ENCODE peak calls at places on chromosomes 3 and 15, in six cellular contexts. One of them, this sample, is unnamed.

GRCh38 chr3:144364797-144365196 is 393.2 kb downstream of the DIPK2A start:
- DNase-seq in GM12878: no peak
- DNase-seq in HL-60: no peak
- DNase-seq in sigmoid colon: no peak
- DNase-seq in HCT116: no peak
- DNase-seq in stomach: no peak
- DNase-seq in this sample: no peak

GRCh38 chr3:60770532-60770931 is 480.7 kb downstream of the FHIT start:
- DNase-seq in GM12878: no peak
- DNase-seq in HL-60: no peak
- DNase-seq in sigmoid colon: no peak
- DNase-seq in HCT116: no peak
- DNase-seq in stomach: no peak
- DNase-seq in this sample: peak

GRCh38 chr3:187828571-187829452 is 83.5 kb upstream of the BCL6 start:
- DNase-seq in GM12878: peak
- DNase-seq in HL-60: no peak
- DNase-seq in sigmoid colon: no peak
- DNase-seq in HCT116: no peak
- DNase-seq in stomach: no peak
- DNase-seq in this sample: no peak

GRCh38 chr3:147943265-147943945 is 534.2 kb downstream of the ZIC1 start:
- DNase-seq in GM12878: no peak
- DNase-seq in HL-60: no peak
- DNase-seq in sigmoid colon: no peak
- DNase-seq in HCT116: peak
- DNase-seq in stomach: no peak
- DNase-seq in this sample: no peak

GRCh38 chr3:188904670-188905069 is 267.1 kb upstream of the TPRG1 start:
- DNase-seq in GM12878: no peak
- DNase-seq in HL-60: no peak
- DNase-seq in sigmoid colon: no peak
- DNase-seq in HCT116: no peak
- DNase-seq in stomach: no peak
- DNase-seq in this sample: no peak

GRCh38 chr3:172666873-172667694 is 43.8 kb downstream of the NCEH1 start:
- DNase-seq in GM12878: no peak
- DNase-seq in HL-60: peak
- DNase-seq in sigmoid colon: peak
- DNase-seq in HCT116: peak
- DNase-seq in stomach: peak
- DNase-seq in this sample: peak

GRCh38 chr3:17833786-17834559 is 91.5 kb upstream of the TBC1D5 start:
- DNase-seq in GM12878: no peak
- DNase-seq in HL-60: no peak
- DNase-seq in sigmoid colon: no peak
- DNase-seq in HCT116: no peak
- DNase-seq in stomach: no peak
- DNase-seq in this sample: no peak

GRCh38 chr3:50529996-50530706 is 26.7 kb upstream of the CACNA2D2 start:
- DNase-seq in GM12878: no peak
- DNase-seq in HL-60: no peak
- DNase-seq in sigmoid colon: no peak
- DNase-seq in HCT116: no peak
- DNase-seq in stomach: no peak
- DNase-seq in this sample: no peak

GRCh38 chr3:101081990-101082389 is 88.8 kb upstream of the ABI3BP start:
- DNase-seq in GM12878: no peak
- DNase-seq in HL-60: no peak
- DNase-seq in sigmoid colon: no peak
- DNase-seq in HCT116: no peak
- DNase-seq in stomach: no peak
- DNase-seq in this sample: no peak

GRCh38 chr3:85576801-85577200 is 618.0 kb downstream of the CADM2 start:
- DNase-seq in GM12878: no peak
- DNase-seq in HL-60: no peak
- DNase-seq in sigmoid colon: no peak
- DNase-seq in HCT116: no peak
- DNase-seq in stomach: no peak
- DNase-seq in this sample: no peak

GRCh38 chr3:137121704-137122314 is 164.0 kb downstream of the IL20RB start:
- DNase-seq in GM12878: peak
- DNase-seq in HL-60: no peak
- DNase-seq in sigmoid colon: no peak
- DNase-seq in HCT116: peak
- DNase-seq in stomach: no peak
- DNase-seq in this sample: no peak

GRCh38 chr3:15161113-15161512 is 44.9 kb upstream of the CAPN7 start:
- DNase-seq in GM12878: no peak
- DNase-seq in HL-60: no peak
- DNase-seq in sigmoid colon: no peak
- DNase-seq in HCT116: no peak
- DNase-seq in stomach: no peak
- DNase-seq in this sample: no peak

GRCh38 chr3:189304465-189305341 is 132.9 kb downstream of the TPRG1 start:
- DNase-seq in GM12878: no peak
- DNase-seq in HL-60: no peak
- DNase-seq in sigmoid colon: no peak
- DNase-seq in HCT116: no peak
- DNase-seq in stomach: peak
- DNase-seq in this sample: peak

GRCh38 chr3:128323206-128324081 is 143.2 kb downstream of the DNAJB8 start:
- DNase-seq in GM12878: no peak
- DNase-seq in HL-60: no peak
- DNase-seq in sigmoid colon: peak
- DNase-seq in HCT116: no peak
- DNase-seq in stomach: peak
- DNase-seq in this sample: no peak

GRCh38 chr15:62834686-62835279 is 207.8 kb upstream of the TPM1 start:
- DNase-seq in GM12878: no peak
- DNase-seq in HL-60: no peak
- DNase-seq in sigmoid colon: no peak
- DNase-seq in HCT116: no peak
- DNase-seq in stomach: no peak
- DNase-seq in this sample: no peak

GRCh38 chr15:65521355-65521754 is 3.9 kb upstream of the DPP8 start:
- DNase-seq in GM12878: no peak
- DNase-seq in HL-60: no peak
- DNase-seq in sigmoid colon: no peak
- DNase-seq in HCT116: no peak
- DNase-seq in stomach: no peak
- DNase-seq in this sample: no peak

GRCh38 chr3:69294014-69294771 is 91.7 kb downstream of the FRMD4B start:
- DNase-seq in GM12878: no peak
- DNase-seq in HL-60: no peak
- DNase-seq in sigmoid colon: no peak
- DNase-seq in HCT116: no peak
- DNase-seq in stomach: no peak
- DNase-seq in this sample: no peak

GRCh38 chr15:33111051-33111451 is 83.5 kb downstream of the FMN1 start:
- DNase-seq in GM12878: no peak
- DNase-seq in HL-60: no peak
- DNase-seq in sigmoid colon: no peak
- DNase-seq in HCT116: no peak
- DNase-seq in stomach: no peak
- DNase-seq in this sample: no peak

GRCh38 chr3:141366285-141367037 is 1.8 kb upstream of the ZBTB38 start:
- DNase-seq in GM12878: no peak
- DNase-seq in HL-60: no peak
- DNase-seq in sigmoid colon: peak
- DNase-seq in HCT116: peak
- DNase-seq in stomach: peak
- DNase-seq in this sample: peak

GRCh38 chr15:94327356-94327936 is 96.1 kb downstream of the MCTP2 start:
- DNase-seq in GM12878: no peak
- DNase-seq in HL-60: no peak
- DNase-seq in sigmoid colon: no peak
- DNase-seq in HCT116: peak
- DNase-seq in stomach: no peak
- DNase-seq in this sample: no peak

GRCh38 chr3:139127101-139127500 is 82.4 kb upstream of the PRR23C start:
- DNase-seq in GM12878: no peak
- DNase-seq in HL-60: no peak
- DNase-seq in sigmoid colon: no peak
- DNase-seq in HCT116: no peak
- DNase-seq in stomach: no peak
- DNase-seq in this sample: no peak

GRCh38 chr3:129973853-129974252 is 667 bp upstream of the TRH start:
- DNase-seq in GM12878: no peak
- DNase-seq in HL-60: no peak
- DNase-seq in sigmoid colon: no peak
- DNase-seq in HCT116: no peak
- DNase-seq in stomach: no peak
- DNase-seq in this sample: no peak

GRCh38 chr3:31364188-31364587 is 168.5 kb upstream of the STT3B start:
- DNase-seq in GM12878: no peak
- DNase-seq in HL-60: no peak
- DNase-seq in sigmoid colon: no peak
- DNase-seq in HCT116: no peak
- DNase-seq in stomach: no peak
- DNase-seq in this sample: no peak

DNA sequence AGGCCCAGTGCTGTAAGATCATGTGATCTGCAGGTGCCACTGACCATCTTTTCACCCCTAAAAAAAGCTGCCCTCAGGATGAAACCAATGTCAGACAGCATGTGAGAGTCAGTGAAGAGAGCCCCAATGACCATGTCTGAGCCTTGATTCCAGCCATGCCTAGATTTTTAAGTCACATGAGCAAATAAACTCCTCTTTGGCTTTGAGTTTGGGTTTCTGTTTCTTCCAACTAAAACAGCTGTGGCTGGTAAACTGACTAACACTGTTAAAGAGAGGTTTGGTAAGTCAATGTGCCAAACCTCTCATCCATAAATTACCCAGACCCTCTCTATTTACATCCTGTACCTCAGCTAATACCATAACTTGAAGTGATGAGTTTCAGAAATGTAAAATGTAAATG is 8.3 kb downstream of the MYO5A start:
- DNase-seq in GM12878: no peak
- DNase-seq in HL-60: no peak
- DNase-seq in sigmoid colon: no peak
- DNase-seq in HCT116: no peak
- DNase-seq in stomach: no peak
- DNase-seq in this sample: no peak
- H3K27ac ChIP-seq in GM12878: no peak
- H3K27ac ChIP-seq in HL-60: no peak
- H3K27ac ChIP-seq in sigmoid colon: no peak
- H3K27ac ChIP-seq in HCT116: no peak
- H3K27ac ChIP-seq in stomach: no peak
- H3K27ac ChIP-seq in this sample: no peak

GRCh38 chr15:99436472-99437314 is 129.1 kb upstream of the MEF2A start:
- DNase-seq in GM12878: no peak
- DNase-seq in HL-60: no peak
- DNase-seq in sigmoid colon: peak
- DNase-seq in HCT116: no peak
- DNase-seq in stomach: peak
- DNase-seq in this sample: no peak

GRCh38 chr15:99434506-99435137 is 131.2 kb upstream of the MEF2A start:
- DNase-seq in GM12878: no peak
- DNase-seq in HL-60: no peak
- DNase-seq in sigmoid colon: peak
- DNase-seq in HCT116: no peak
- DNase-seq in stomach: peak
- DNase-seq in this sample: no peak

GRCh38 chr15:99433757-99434211 is 132.0 kb upstream of the MEF2A start:
- DNase-seq in GM12878: no peak
- DNase-seq in HL-60: no peak
- DNase-seq in sigmoid colon: peak
- DNase-seq in HCT116: no peak
- DNase-seq in stomach: peak
- DNase-seq in this sample: no peak

GRCh38 chr15:99435761-99436346 is 129.9 kb upstream of the MEF2A start:
- DNase-seq in GM12878: no peak
- DNase-seq in HL-60: no peak
- DNase-seq in sigmoid colon: peak
- DNase-seq in HCT116: no peak
- DNase-seq in stomach: peak
- DNase-seq in this sample: no peak

GRCh38 chr15:99435138-99435695 is 130.6 kb upstream of the MEF2A start:
- DNase-seq in GM12878: no peak
- DNase-seq in HL-60: no peak
- DNase-seq in sigmoid colon: peak
- DNase-seq in HCT116: no peak
- DNase-seq in stomach: peak
- DNase-seq in this sample: peak
- TF ChIP-seq POLR2AphosphoS5 in GM12878: no peak
- TF ChIP-seq POLR2AphosphoS5 in HL-60: no peak
- TF ChIP-seq POLR2AphosphoS5 in sigmoid colon: no peak
- TF ChIP-seq POLR2AphosphoS5 in HCT116: peak
- TF ChIP-seq POLR2AphosphoS5 in stomach: no peak
- TF ChIP-seq POLR2AphosphoS5 in this sample: peak

GRCh38 chr3:134375542-134376384 is 1.5 kb upstream of the AMOTL2 start:
- DNase-seq in GM12878: no peak
- DNase-seq in HL-60: no peak
- DNase-seq in sigmoid colon: peak
- DNase-seq in HCT116: no peak
- DNase-seq in stomach: no peak
- DNase-seq in this sample: no peak
- H3K4me3 ChIP-seq in GM12878: no peak
- H3K4me3 ChIP-seq in HL-60: no peak
- H3K4me3 ChIP-seq in sigmoid colon: no peak
- H3K4me3 ChIP-seq in HCT116: peak
- H3K4me3 ChIP-seq in stomach: no peak
- H3K4me3 ChIP-seq in this sample: peak

GRCh38 chr15:89554247-89554646 is 21.0 kb upstream of the TICRR start:
- DNase-seq in GM12878: no peak
- DNase-seq in HL-60: no peak
- DNase-seq in sigmoid colon: no peak
- DNase-seq in HCT116: no peak
- DNase-seq in stomach: no peak
- DNase-seq in this sample: no peak

GRCh38 chr15:89553632-89554031 is 21.6 kb upstream of the TICRR start:
- DNase-seq in GM12878: no peak
- DNase-seq in HL-60: no peak
- DNase-seq in sigmoid colon: no peak
- DNase-seq in HCT116: no peak
- DNase-seq in stomach: no peak
- DNase-seq in this sample: no peak

GRCh38 chr15:89555768-89556167 is 19.5 kb upstream of the TICRR start:
- DNase-seq in GM12878: no peak
- DNase-seq in HL-60: no peak
- DNase-seq in sigmoid colon: no peak
- DNase-seq in HCT116: no peak
- DNase-seq in stomach: no peak
- DNase-seq in this sample: no peak

GRCh38 chr15:89551502-89551901 is 23.8 kb upstream of the TICRR start:
- DNase-seq in GM12878: peak
- DNase-seq in HL-60: no peak
- DNase-seq in sigmoid colon: no peak
- DNase-seq in HCT116: no peak
- DNase-seq in stomach: no peak
- DNase-seq in this sample: no peak

DNA sequence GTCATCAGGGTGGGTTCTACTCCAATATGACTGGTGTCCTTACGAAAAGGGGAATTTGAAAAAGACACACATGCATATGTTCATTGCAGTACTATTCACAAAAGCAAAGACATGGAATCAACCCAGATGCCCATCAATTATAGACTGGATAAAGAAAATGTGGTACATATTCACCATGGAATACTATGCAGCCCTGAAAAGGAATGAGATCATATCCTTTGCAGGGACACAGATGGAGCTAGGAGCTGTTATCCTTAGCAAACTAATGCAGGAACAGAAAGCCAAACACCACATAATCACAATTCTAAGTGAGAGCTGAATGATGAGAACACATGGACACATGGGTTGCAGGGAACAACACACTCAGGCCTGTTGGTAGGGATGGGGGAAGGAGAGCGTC is 24.8 kb upstream of the TICRR start:
- DNase-seq in GM12878: no peak
- DNase-seq in HL-60: no peak
- DNase-seq in sigmoid colon: no peak
- DNase-seq in HCT116: no peak
- DNase-seq in stomach: no peak
- DNase-seq in this sample: no peak
- H3K27ac ChIP-seq in GM12878: no peak
- H3K27ac ChIP-seq in HL-60: no peak
- H3K27ac ChIP-seq in sigmoid colon: no peak
- H3K27ac ChIP-seq in HCT116: no peak
- H3K27ac ChIP-seq in stomach: no peak
- H3K27ac ChIP-seq in this sample: no peak

This sample was measured in prostate gland.